ENCODE peak calls at places on chromosomes 11 and 22, in nine cellular contexts. One of them, this sample, is unnamed.

GRCh38 chr22:32824531-32825315 is 23.2 kb downstream of the TIMP3 start:
- DNase-seq in epithelial cell of proximal tubule: no peak
- DNase-seq in GM13977: no peak
- DNase-seq in brain microvascular endothelial cell: no peak
- DNase-seq in HFFc6: no peak
- DNase-seq in HL-60: no peak
- DNase-seq in GM20000: no peak
- DNase-seq in CD8-positive, alpha-beta T cell: no peak
- DNase-seq in choroid plexus epithelial cell: peak
- DNase-seq in this sample: no peak

GRCh38 chr11:31649567-31649966 is 140.0 kb downstream of the ELP4 start:
- DNase-seq in GM13977: no peak
- DNase-seq in GM20000: no peak
- DNase-seq in HL-60: no peak
- DNase-seq in HFFc6: no peak
- DNase-seq in CD8-positive, alpha-beta T cell: no peak
- DNase-seq in choroid plexus epithelial cell: no peak
- DNase-seq in brain microvascular endothelial cell: no peak
- DNase-seq in epithelial cell of proximal tubule: no peak
- DNase-seq in this sample: no peak

GRCh38 chr22:27775087-27775697 is 26.4 kb downstream of the MN1 start:
- DNase-seq in choroid plexus epithelial cell: no peak
- DNase-seq in brain microvascular endothelial cell: peak
- DNase-seq in GM20000: no peak
- DNase-seq in CD8-positive, alpha-beta T cell: no peak
- DNase-seq in epithelial cell of proximal tubule: no peak
- DNase-seq in HFFc6: no peak
- DNase-seq in HL-60: no peak
- DNase-seq in GM13977: no peak
- DNase-seq in this sample: no peak

GRCh38 chr11:119336744-119337469 is 2.6 kb downstream of the RNF26 start:
- DNase-seq in HFFc6: no peak
- DNase-seq in HL-60: no peak
- DNase-seq in brain microvascular endothelial cell: no peak
- DNase-seq in epithelial cell of proximal tubule: no peak
- DNase-seq in GM20000: no peak
- DNase-seq in CD8-positive, alpha-beta T cell: no peak
- DNase-seq in choroid plexus epithelial cell: no peak
- DNase-seq in GM13977: no peak
- DNase-seq in this sample: no peak

GRCh38 chr11:31788066-31788465 is 23.1 kb downstream of the PAX6 start:
- DNase-seq in choroid plexus epithelial cell: no peak
- DNase-seq in HL-60: no peak
- DNase-seq in CD8-positive, alpha-beta T cell: no peak
- DNase-seq in HFFc6: no peak
- DNase-seq in GM13977: no peak
- DNase-seq in epithelial cell of proximal tubule: no peak
- DNase-seq in brain microvascular endothelial cell: no peak
- DNase-seq in GM20000: no peak
- DNase-seq in this sample: no peak

GRCh38 chr22:28547132-28547842 is 132.4 kb downstream of the TTC28 start:
- DNase-seq in epithelial cell of proximal tubule: no peak
- DNase-seq in CD8-positive, alpha-beta T cell: no peak
- DNase-seq in HFFc6: peak
- DNase-seq in choroid plexus epithelial cell: peak
- DNase-seq in GM13977: no peak
- DNase-seq in brain microvascular endothelial cell: no peak
- DNase-seq in HL-60: no peak
- DNase-seq in GM20000: no peak
- DNase-seq in this sample: no peak

GRCh38 chr11:129143335-129143734 is 48.8 kb downstream of the ARHGAP32 start:
- DNase-seq in HFFc6: peak
- DNase-seq in choroid plexus epithelial cell: peak
- DNase-seq in CD8-positive, alpha-beta T cell: no peak
- DNase-seq in HL-60: no peak
- DNase-seq in GM13977: no peak
- DNase-seq in GM20000: no peak
- DNase-seq in epithelial cell of proximal tubule: peak
- DNase-seq in brain microvascular endothelial cell: peak
- DNase-seq in this sample: no peak

GRCh38 chr11:117058761-117059233 is 39.4 kb downstream of the SIK3 start:
- DNase-seq in epithelial cell of proximal tubule: no peak
- DNase-seq in brain microvascular endothelial cell: peak
- DNase-seq in CD8-positive, alpha-beta T cell: no peak
- DNase-seq in GM13977: no peak
- DNase-seq in HFFc6: peak
- DNase-seq in GM20000: no peak
- DNase-seq in HL-60: no peak
- DNase-seq in choroid plexus epithelial cell: no peak
- DNase-seq in this sample: no peak

GRCh38 chr11:76152741-76153608 is 53.3 kb downstream of the WNT11 start:
- DNase-seq in choroid plexus epithelial cell: no peak
- DNase-seq in brain microvascular endothelial cell: no peak
- DNase-seq in CD8-positive, alpha-beta T cell: no peak
- DNase-seq in HFFc6: no peak
- DNase-seq in epithelial cell of proximal tubule: no peak
- DNase-seq in GM20000: peak
- DNase-seq in HL-60: peak
- DNase-seq in GM13977: peak
- DNase-seq in this sample: no peak

GRCh38 chr22:24236656-24237055 is 8.2 kb downstream of the GGT5 start:
- DNase-seq in CD8-positive, alpha-beta T cell: no peak
- DNase-seq in GM13977: no peak
- DNase-seq in HL-60: no peak
- DNase-seq in brain microvascular endothelial cell: no peak
- DNase-seq in GM20000: no peak
- DNase-seq in epithelial cell of proximal tubule: no peak
- DNase-seq in HFFc6: no peak
- DNase-seq in choroid plexus epithelial cell: no peak
- DNase-seq in this sample: no peak

GRCh38 chr11:134236834-134237556 is 12.5 kb downstream of the VPS26B start:
- DNase-seq in HL-60: no peak
- DNase-seq in GM13977: no peak
- DNase-seq in GM20000: no peak
- DNase-seq in choroid plexus epithelial cell: no peak
- DNase-seq in CD8-positive, alpha-beta T cell: no peak
- DNase-seq in epithelial cell of proximal tubule: no peak
- DNase-seq in HFFc6: peak
- DNase-seq in brain microvascular endothelial cell: peak
- DNase-seq in this sample: no peak

GRCh38 chr11:46898396-46899095 is 19.8 kb downstream of the LRP4 start:
- DNase-seq in HFFc6: no peak
- DNase-seq in GM20000: no peak
- DNase-seq in brain microvascular endothelial cell: no peak
- DNase-seq in CD8-positive, alpha-beta T cell: no peak
- DNase-seq in choroid plexus epithelial cell: no peak
- DNase-seq in HL-60: no peak
- DNase-seq in GM13977: no peak
- DNase-seq in epithelial cell of proximal tubule: no peak
- DNase-seq in this sample: no peak

GRCh38 chr11:65560555-65561418 is 2.6 kb upstream of the LTBP3 start:
- DNase-seq in HFFc6: no peak
- DNase-seq in CD8-positive, alpha-beta T cell: no peak
- DNase-seq in GM20000: no peak
- DNase-seq in GM13977: no peak
- DNase-seq in brain microvascular endothelial cell: peak
- DNase-seq in epithelial cell of proximal tubule: no peak
- DNase-seq in choroid plexus epithelial cell: peak
- DNase-seq in HL-60: no peak
- DNase-seq in this sample: no peak

GRCh38 chr22:24727218-24727851 is 47.2 kb downstream of the PIWIL3 start:
- DNase-seq in CD8-positive, alpha-beta T cell: no peak
- DNase-seq in brain microvascular endothelial cell: peak
- DNase-seq in HFFc6: peak
- DNase-seq in HL-60: no peak
- DNase-seq in choroid plexus epithelial cell: peak
- DNase-seq in epithelial cell of proximal tubule: peak
- DNase-seq in GM13977: no peak
- DNase-seq in GM20000: no peak
- DNase-seq in this sample: no peak

GRCh38 chr11:121604152-121604551 is 151.4 kb upstream of the SORL1-AS1 start:
- DNase-seq in CD8-positive, alpha-beta T cell: no peak
- DNase-seq in choroid plexus epithelial cell: no peak
- DNase-seq in HL-60: no peak
- DNase-seq in GM13977: no peak
- DNase-seq in HFFc6: no peak
- DNase-seq in GM20000: no peak
- DNase-seq in brain microvascular endothelial cell: no peak
- DNase-seq in epithelial cell of proximal tubule: no peak
- DNase-seq in this sample: no peak

GRCh38 chr11:35011389-35011788 is 95.0 kb downstream of the PDHX start:
- DNase-seq in GM20000: no peak
- DNase-seq in CD8-positive, alpha-beta T cell: no peak
- DNase-seq in HFFc6: peak
- DNase-seq in epithelial cell of proximal tubule: no peak
- DNase-seq in choroid plexus epithelial cell: no peak
- DNase-seq in GM13977: no peak
- DNase-seq in brain microvascular endothelial cell: no peak
- DNase-seq in HL-60: no peak
- DNase-seq in this sample: no peak

GRCh38 chr22:30871391-30872281 is 96.9 kb downstream of the MORC2 start:
- DNase-seq in brain microvascular endothelial cell: no peak
- DNase-seq in HFFc6: no peak
- DNase-seq in epithelial cell of proximal tubule: no peak
- DNase-seq in GM20000: no peak
- DNase-seq in choroid plexus epithelial cell: no peak
- DNase-seq in CD8-positive, alpha-beta T cell: no peak
- DNase-seq in HL-60: no peak
- DNase-seq in GM13977: no peak
- DNase-seq in this sample: no peak

GRCh38 chr11:134393638-134394037 is 18.4 kb downstream of the B3GAT1 start:
- DNase-seq in HFFc6: no peak
- DNase-seq in GM13977: no peak
- DNase-seq in epithelial cell of proximal tubule: no peak
- DNase-seq in brain microvascular endothelial cell: no peak
- DNase-seq in choroid plexus epithelial cell: no peak
- DNase-seq in GM20000: no peak
- DNase-seq in CD8-positive, alpha-beta T cell: no peak
- DNase-seq in HL-60: no peak
- DNase-seq in this sample: peak

GRCh38 chr22:33302549-33302948 is 244.4 kb upstream of the SYN3 start:
- DNase-seq in epithelial cell of proximal tubule: no peak
- DNase-seq in CD8-positive, alpha-beta T cell: no peak
- DNase-seq in HFFc6: no peak
- DNase-seq in HL-60: no peak
- DNase-seq in GM20000: no peak
- DNase-seq in brain microvascular endothelial cell: no peak
- DNase-seq in GM13977: no peak
- DNase-seq in choroid plexus epithelial cell: no peak
- DNase-seq in this sample: no peak

GRCh38 chr11:32088117-32088941 is 2.5 kb upstream of the RCN1 start:
- DNase-seq in choroid plexus epithelial cell: peak
- DNase-seq in GM20000: peak
- DNase-seq in brain microvascular endothelial cell: peak
- DNase-seq in CD8-positive, alpha-beta T cell: no peak
- DNase-seq in HFFc6: peak
- DNase-seq in GM13977: peak
- DNase-seq in epithelial cell of proximal tubule: peak
- DNase-seq in HL-60: no peak
- DNase-seq in this sample: no peak

GRCh38 chr11:62372871-62373270 is 35.6 kb downstream of the ASRGL1 start:
- DNase-seq in GM13977: no peak
- DNase-seq in brain microvascular endothelial cell: no peak
- DNase-seq in epithelial cell of proximal tubule: no peak
- DNase-seq in CD8-positive, alpha-beta T cell: no peak
- DNase-seq in GM20000: no peak
- DNase-seq in HL-60: no peak
- DNase-seq in choroid plexus epithelial cell: no peak
- DNase-seq in HFFc6: no peak
- DNase-seq in this sample: no peak

GRCh38 chr11:22690245-22690644 is 23.8 kb downstream of the GAS2 start:
- DNase-seq in GM20000: no peak
- DNase-seq in HFFc6: no peak
- DNase-seq in HL-60: no peak
- DNase-seq in choroid plexus epithelial cell: no peak
- DNase-seq in brain microvascular endothelial cell: no peak
- DNase-seq in CD8-positive, alpha-beta T cell: no peak
- DNase-seq in epithelial cell of proximal tubule: no peak
- DNase-seq in GM13977: no peak
- DNase-seq in this sample: no peak

GRCh38 chr11:7612661-7613393 is 60.5 kb downstream of the CYB5R2 start:
- DNase-seq in brain microvascular endothelial cell: peak
- DNase-seq in CD8-positive, alpha-beta T cell: no peak
- DNase-seq in GM13977: peak
- DNase-seq in epithelial cell of proximal tubule: no peak
- DNase-seq in HFFc6: no peak
- DNase-seq in choroid plexus epithelial cell: peak
- DNase-seq in HL-60: no peak
- DNase-seq in GM20000: no peak
- DNase-seq in this sample: no peak

GRCh38 chr11:57376095-57376812 is 4.7 kb downstream of the PRG3 start:
- DNase-seq in epithelial cell of proximal tubule: no peak
- DNase-seq in brain microvascular endothelial cell: no peak
- DNase-seq in CD8-positive, alpha-beta T cell: no peak
- DNase-seq in HFFc6: no peak
- DNase-seq in GM20000: peak
- DNase-seq in HL-60: no peak
- DNase-seq in choroid plexus epithelial cell: no peak
- DNase-seq in GM13977: peak
- DNase-seq in this sample: no peak
- TF ChIP-seq CTCF in epithelial cell of proximal tubule: no peak
- TF ChIP-seq CTCF in brain microvascular endothelial cell: no peak
- TF ChIP-seq CTCF in CD8-positive, alpha-beta T cell: no peak
- TF ChIP-seq CTCF in HFFc6: no peak
- TF ChIP-seq CTCF in GM20000: no peak
- TF ChIP-seq CTCF in HL-60: no peak
- TF ChIP-seq CTCF in choroid plexus epithelial cell: no peak
- TF ChIP-seq CTCF in GM13977: no peak
- TF ChIP-seq CTCF in this sample: no peak

GRCh38 chr11:83195176-83195531 is 1.6 kb downstream of the ANKRD42 start:
- DNase-seq in choroid plexus epithelial cell: peak
- DNase-seq in HL-60: no peak
- DNase-seq in HFFc6: peak
- DNase-seq in brain microvascular endothelial cell: no peak
- DNase-seq in CD8-positive, alpha-beta T cell: no peak
- DNase-seq in GM13977: no peak
- DNase-seq in GM20000: no peak
- DNase-seq in epithelial cell of proximal tubule: no peak
- DNase-seq in this sample: no peak
- TF ChIP-seq CTCF in choroid plexus epithelial cell: no peak
- TF ChIP-seq CTCF in HL-60: no peak
- TF ChIP-seq CTCF in HFFc6: peak
- TF ChIP-seq CTCF in brain microvascular endothelial cell: no peak
- TF ChIP-seq CTCF in CD8-positive, alpha-beta T cell: no peak
- TF ChIP-seq CTCF in GM13977: no peak
- TF ChIP-seq CTCF in GM20000: no peak
- TF ChIP-seq CTCF in epithelial cell of proximal tubule: peak
- TF ChIP-seq CTCF in this sample: no peak

GRCh38 chr11:70790671-70791300 is 392.5 kb downstream of the CTTN start:
- DNase-seq in epithelial cell of proximal tubule: no peak
- DNase-seq in choroid plexus epithelial cell: peak
- DNase-seq in brain microvascular endothelial cell: no peak
- DNase-seq in GM20000: no peak
- DNase-seq in HFFc6: no peak
- DNase-seq in CD8-positive, alpha-beta T cell: no peak
- DNase-seq in HL-60: no peak
- DNase-seq in GM13977: no peak
- DNase-seq in this sample: no peak
- TF ChIP-seq CTCF in epithelial cell of proximal tubule: peak
- TF ChIP-seq CTCF in choroid plexus epithelial cell: peak
- TF ChIP-seq CTCF in brain microvascular endothelial cell: peak
- TF ChIP-seq CTCF in GM20000: no peak
- TF ChIP-seq CTCF in HFFc6: peak
- TF ChIP-seq CTCF in CD8-positive, alpha-beta T cell: no peak
- TF ChIP-seq CTCF in HL-60: no peak
- TF ChIP-seq CTCF in GM13977: no peak
- TF ChIP-seq CTCF in this sample: no peak

GRCh38 chr11:10181811-10182210 is 112.2 kb downstream of the SBF2 start:
- DNase-seq in brain microvascular endothelial cell: no peak
- DNase-seq in GM13977: peak
- DNase-seq in CD8-positive, alpha-beta T cell: no peak
- DNase-seq in epithelial cell of proximal tubule: peak
- DNase-seq in HFFc6: peak
- DNase-seq in GM20000: peak
- DNase-seq in HL-60: no peak
- DNase-seq in choroid plexus epithelial cell: peak
- DNase-seq in this sample: no peak
- TF ChIP-seq CTCF in brain microvascular endothelial cell: no peak
- TF ChIP-seq CTCF in GM13977: peak
- TF ChIP-seq CTCF in CD8-positive, alpha-beta T cell: no peak
- TF ChIP-seq CTCF in epithelial cell of proximal tubule: peak
- TF ChIP-seq CTCF in HFFc6: peak
- TF ChIP-seq CTCF in GM20000: no peak
- TF ChIP-seq CTCF in HL-60: no peak
- TF ChIP-seq CTCF in choroid plexus epithelial cell: peak
- TF ChIP-seq CTCF in this sample: no peak

This sample was measured in D721Med.